ENCODE peak calls at places on chromosomes 2 and 18, in four cellular contexts. T is mesendoderm, G is IMR-90, I is neuronal stem cell. Y is an unnamed sample.

GRCh38 chr2:28640263-28640907 is 111.2 kb upstream of the PPP1CB start:
- DNase-seq in G (no peak), I (no peak), T (no peak), Y (no peak)

GRCh38 chr2:99974275-99974674 is 168.1 kb downstream of the AFF3 start:
- DNase-seq in G (peak; percentile 44), T (peak; percentile 18), I (peak; percentile 57), Y (peak; percentile 77)

GRCh38 chr18:56933472-56933871 is 213.4 kb upstream of the BOD1L2 start:
- DNase-seq in G (no peak), T (no peak), I (no peak), Y (no peak)

GRCh38 chr2:234495076-234495800 is 1.6 kb downstream of the ARL4C start:
- DNase-seq in G (peak; percentile 44), I (no peak), T (peak; percentile 45), Y (peak; percentile 29)

GRCh38 chr2:119012345-119013301 is 70.6 kb downstream of the MARCO start:
- DNase-seq in T (no peak), G (no peak), I (no peak), Y (no peak)

GRCh38 chr2:227191367-227191766 is 26.9 kb downstream of the COL4A3 start:
- DNase-seq in G (peak; percentile 5), T (peak; percentile 82), I (no peak), Y (no peak)

GRCh38 chr2:201348758-201349157 is 8.4 kb downstream of the FLACC1 start:
- DNase-seq in T (no peak), I (no peak), G (no peak), Y (no peak)

GRCh38 chr2:75047907-75048625 is 89.6 kb downstream of the POLE4 start:
- DNase-seq in G (peak; percentile 69), I (no peak), T (no peak), Y (peak; percentile 69)

GRCh38 chr2:69453475-69454129 is 16.4 kb upstream of the NFU1 start:
- DNase-seq in G (no peak), T (no peak), I (no peak), Y (no peak)

GRCh38 chr2:157839822-157840221 is 36.3 kb downstream of the ACVR1 start:
- DNase-seq in I (peak; percentile 9), G (no peak), T (peak; percentile 62), Y (no peak)

GRCh38 chr18:56702946-56703345 is 51.8 kb downstream of the WDR7 start:
- DNase-seq in T (peak; percentile 36), G (peak; percentile 50), I (peak; percentile 21), Y (peak; percentile 44)

GRCh38 chr18:77062518-77063003 is 70.0 kb downstream of the MBP start:
- DNase-seq in I (no peak), G (peak; percentile 48), T (peak; percentile 77), Y (no peak)

GRCh38 chr18:27627927-27628326 is 442.8 kb upstream of the CHST9 start:
- DNase-seq in G (no peak), T (peak; percentile 59), I (no peak), Y (no peak)

GRCh38 chr2:137467246-137467862 is 496.9 kb upstream of the HNMT start:
- DNase-seq in T (peak; percentile 63), I (peak; percentile 41), G (no peak), Y (peak; percentile 3)

GRCh38 chr2:45533771-45534170 is 77.3 kb downstream of the SRBD1 start:
- DNase-seq in G (peak; percentile 78), I (no peak), T (no peak), Y (no peak)

GRCh38 chr2:240957656-240958365 is 40.6 kb upstream of the SNED1 start:
- DNase-seq in T (no peak), G (no peak), I (no peak), Y (peak; percentile 4)

GRCh38 chr2:191922736-191923651 is 76.1 kb upstream of the CAVIN2 start:
- DNase-seq in T (no peak), G (no peak), I (no peak), Y (no peak)

GRCh38 chr2:36659872-36660312 is 36.6 kb upstream of the VIT start:
- DNase-seq in G (peak; percentile 30), T (no peak), I (no peak), Y (no peak)

GRCh38 chr2:113155331-113155730 is 18.4 kb upstream of the PSD4 start:
- DNase-seq in G (no peak), I (no peak), T (no peak), Y (no peak)

GRCh38 chr2:135662088-135662487 is 79.6 kb upstream of the UBXN4 start:
- DNase-seq in I (no peak), T (no peak), G (peak; percentile 55), Y (peak; percentile 28)

GRCh38 chr18:26506012-26506411 is 42.3 kb downstream of the KCTD1 start:
- DNase-seq in T (peak; percentile 63), G (no peak), I (no peak), Y (no peak)

DNA sequence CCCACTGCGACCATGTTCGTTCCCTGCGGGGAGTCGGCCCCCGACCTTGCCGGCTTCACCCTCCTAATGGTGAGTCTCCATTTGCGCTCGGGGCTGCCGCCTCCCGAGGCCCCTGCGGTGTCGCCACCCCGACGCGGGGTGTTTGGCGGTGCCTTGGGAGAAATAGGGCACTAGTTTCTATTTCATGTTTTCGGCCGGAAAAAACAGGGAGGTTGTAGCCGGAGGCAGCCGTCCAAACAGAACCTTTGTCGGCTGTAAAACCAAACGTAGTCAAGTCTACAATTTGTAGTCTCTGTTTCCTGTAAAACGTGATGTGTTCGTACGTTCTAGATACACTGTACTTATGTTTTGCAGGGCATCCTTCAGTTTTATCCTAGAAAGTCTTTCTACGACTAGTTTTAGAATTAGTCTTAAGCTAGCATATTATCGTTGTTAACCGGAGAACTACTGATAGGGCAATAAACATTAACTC is 290 bp downstream of the PSMG2 start:
- DNase-seq in T (no peak), I (no peak), G (no peak), Y (no peak)
- H2BK120ac ChIP-seq in T (no peak overlapping the region), I (peak overlapping the region; percentile 74), G (peak overlapping the region; percentile 68), Y (no peak overlapping the region)

DNA sequence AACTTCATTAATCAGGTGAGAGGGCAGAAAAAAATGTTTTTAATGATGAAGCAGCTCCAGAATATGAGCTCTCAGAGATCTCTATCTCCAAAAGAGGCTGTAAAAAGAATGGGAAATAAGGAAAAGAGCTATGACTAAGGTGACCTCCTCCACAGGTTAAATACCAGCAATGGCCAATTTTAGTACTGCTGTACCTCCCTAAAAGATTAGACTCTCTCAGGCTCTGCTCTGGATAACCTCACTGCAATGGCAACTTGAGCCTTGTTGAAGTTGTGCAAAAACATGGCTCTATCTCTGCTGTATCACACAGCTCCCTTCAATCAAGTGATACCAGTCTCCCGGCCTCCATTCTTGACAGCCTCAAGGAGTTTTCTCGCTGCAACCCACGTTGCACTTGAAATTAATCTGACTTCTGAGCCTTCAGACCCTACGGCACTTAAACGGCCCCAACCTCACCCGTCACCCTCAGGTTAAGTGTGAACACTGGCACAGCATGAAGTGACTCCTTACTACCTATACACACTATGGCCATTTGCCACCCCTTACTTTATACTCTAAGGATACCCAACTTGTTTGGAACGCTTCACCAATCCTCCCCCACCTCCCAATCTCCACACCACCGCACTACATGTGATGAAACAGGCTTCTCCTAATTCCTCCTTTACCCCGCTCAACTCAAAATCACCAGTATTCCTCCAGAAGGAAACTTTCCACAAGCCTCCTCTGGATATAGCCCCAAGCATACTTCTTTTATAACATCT is 36.3 kb downstream of the SMAD2 start:
- DNase-seq in I (no peak), T (no peak), G (peak; percentile 10), Y (no peak)
- H3K4me1 ChIP-seq in I (no peaks in the 10 kb centered on the region), T (peaks cover 13% of the 10 kb centered on the region), G (peaks cover 8% of the 10 kb centered on the region), Y (peaks cover 1% of the 10 kb centered on the region)

DNA sequence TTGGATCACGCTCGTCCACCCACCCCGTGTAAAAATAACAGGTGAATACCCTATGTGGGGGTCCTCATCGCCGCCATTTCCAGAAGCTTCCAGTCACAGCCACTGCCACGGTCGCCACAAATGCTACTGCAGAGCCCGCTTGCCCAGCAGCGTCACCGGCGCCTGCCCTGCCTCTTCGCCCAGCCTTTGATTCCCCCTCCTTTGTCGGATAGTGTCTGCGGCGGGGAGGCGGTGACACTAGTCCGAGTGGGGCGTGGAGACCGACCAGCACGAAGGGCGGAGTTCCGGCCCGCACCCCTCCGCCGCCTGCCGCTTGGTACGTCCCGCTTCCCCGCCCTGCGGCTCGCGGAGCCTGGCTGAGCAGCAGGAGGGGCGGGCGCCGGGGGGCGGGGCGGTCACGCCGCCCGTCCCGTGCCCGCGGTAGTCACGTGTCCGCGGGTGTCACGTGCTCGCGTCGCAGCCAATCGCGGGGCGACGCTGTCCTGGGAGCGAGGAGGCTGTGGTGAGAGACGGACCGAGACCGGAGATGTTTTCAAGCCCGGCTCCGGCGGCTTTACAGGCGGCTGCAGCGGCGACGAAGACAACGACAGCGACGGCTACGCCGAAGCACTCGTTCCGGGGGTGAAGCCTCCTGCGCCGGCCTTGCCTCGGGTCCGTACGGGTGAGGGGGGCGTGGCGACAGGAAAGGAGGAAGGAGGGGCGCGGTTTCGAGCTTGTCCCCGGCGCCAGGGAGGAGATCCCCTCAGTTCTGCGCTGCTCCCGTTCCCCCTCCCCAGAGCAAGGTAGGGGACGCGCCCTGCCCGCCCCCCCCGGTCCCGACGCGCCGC is at the start of gene ANKRD12:
- DNase-seq in G (peak; percentile 96), T (peak; percentile 98), I (peak; percentile 97), Y (peak; percentile 98)
- H3K23ac ChIP-seq in G (peak within 1 kb of the TSS; percentile 94), T (peak within 1 kb of the TSS; percentile 51), I (peak within 1 kb of the TSS; percentile 98), Y (peak within 1 kb of the TSS; percentile 94)

GRCh38 chr2:171317492-171318125 is 116.2 kb downstream of the METTL8 start:
- DNase-seq in G (no peak), T (no peak), I (no peak), Y (peak; percentile 24)

GRCh38 chr2:171316755-171317337 is 116.9 kb downstream of the METTL8 start:
- DNase-seq in G (no peak), T (peak; percentile 70), I (no peak), Y (no peak)

GRCh38 chr2:171318463-171318934 is 115.3 kb downstream of the METTL8 start:
- DNase-seq in T (peak; percentile 77), G (peak; percentile 28), I (no peak), Y (peak; percentile 11)

GRCh38 chr2:171316220-171316619 is 117.6 kb downstream of the METTL8 start:
- DNase-seq in G (peak; percentile 39), I (no peak), T (peak; percentile 75), Y (peak; percentile 13)

GRCh38 chr2:171315781-171316180 is 118.0 kb downstream of the METTL8 start:
- DNase-seq in T (peak; percentile 46), I (no peak), G (no peak), Y (no peak)
- H2BK120ac ChIP-seq in T (peak overlapping the region; percentile 35), I (no peak overlapping the region), G (no peak overlapping the region), Y (no peak overlapping the region)

GRCh38 chr2:105803337-105803736 is 58.6 kb downstream of the NCK2 start:
- DNase-seq in T (no peak), I (no peak), G (no peak), Y (no peak)
- H3K4me1 ChIP-seq in T (peaks cover 11% of the 10 kb centered on the region), I (no peaks in the 10 kb centered on the region), G (peaks cover 5% of the 10 kb centered on the region), Y (peaks cover 9% of the 10 kb centered on the region)

Y was measured in mesenchymal stem cell.